ENCODE peak calls at places on chromosomes 7 and 10, in eight cellular contexts. One of them, this sample, is unnamed.

GRCh38 chr10:88557246-88557645 is 25.9 kb downstream of the RNLS start:
- DNase-seq in neural progenitor cell: no peak
- DNase-seq in fibroblast of the aortic adventitia: no peak
- DNase-seq in esophagus muscularis mucosa: no peak
- DNase-seq in AG10803: peak; percentile 2
- DNase-seq in right lobe of liver: no peak
- DNase-seq in gastrocnemius medialis: no peak
- DNase-seq in osteoblast: no peak
- DNase-seq in this sample: no peak

GRCh38 chr7:102991077-102991539 is 78.3 kb downstream of the LRRC17 start:
- DNase-seq in esophagus muscularis mucosa: no peak
- DNase-seq in right lobe of liver: no peak
- DNase-seq in AG10803: no peak
- DNase-seq in osteoblast: no peak
- DNase-seq in neural progenitor cell: no peak
- DNase-seq in fibroblast of the aortic adventitia: peak; percentile 39
- DNase-seq in gastrocnemius medialis: no peak
- DNase-seq in this sample: no peak

GRCh38 chr7:152315845-152316244 is 120.0 kb downstream of the KMT2C start:
- DNase-seq in fibroblast of the aortic adventitia: no peak
- DNase-seq in right lobe of liver: no peak
- DNase-seq in esophagus muscularis mucosa: no peak
- DNase-seq in osteoblast: peak; percentile 41
- DNase-seq in neural progenitor cell: no peak
- DNase-seq in gastrocnemius medialis: no peak
- DNase-seq in AG10803: no peak
- DNase-seq in this sample: no peak

GRCh38 chr7:21542891-21543527 is at the start of gene DNAH11:
- DNase-seq in osteoblast: peak; percentile 48
- DNase-seq in neural progenitor cell: peak; percentile 84
- DNase-seq in right lobe of liver: peak; percentile 74
- DNase-seq in AG10803: no peak
- DNase-seq in gastrocnemius medialis: no peak
- DNase-seq in fibroblast of the aortic adventitia: no peak
- DNase-seq in esophagus muscularis mucosa: no peak
- DNase-seq in this sample: peak; percentile 84

GRCh38 chr7:151374726-151375125 is 33.1 kb downstream of the NUB1 start:
- DNase-seq in neural progenitor cell: no peak
- DNase-seq in AG10803: no peak
- DNase-seq in osteoblast: peak; percentile 49
- DNase-seq in fibroblast of the aortic adventitia: no peak
- DNase-seq in right lobe of liver: no peak
- DNase-seq in esophagus muscularis mucosa: no peak
- DNase-seq in gastrocnemius medialis: no peak
- DNase-seq in this sample: no peak

GRCh38 chr7:41133700-41134099 is 569.2 kb downstream of the INHBA start:
- DNase-seq in gastrocnemius medialis: no peak
- DNase-seq in AG10803: no peak
- DNase-seq in right lobe of liver: no peak
- DNase-seq in esophagus muscularis mucosa: no peak
- DNase-seq in osteoblast: no peak
- DNase-seq in neural progenitor cell: no peak
- DNase-seq in fibroblast of the aortic adventitia: no peak
- DNase-seq in this sample: no peak

GRCh38 chr10:128210215-128211063 is 84.2 kb upstream of the MKI67 start:
- DNase-seq in neural progenitor cell: peak; percentile 60
- DNase-seq in osteoblast: peak; percentile 97
- DNase-seq in fibroblast of the aortic adventitia: peak; percentile 8
- DNase-seq in AG10803: peak; percentile 29
- DNase-seq in esophagus muscularis mucosa: no peak
- DNase-seq in right lobe of liver: peak; percentile 86
- DNase-seq in gastrocnemius medialis: peak; percentile 24
- DNase-seq in this sample: no peak

GRCh38 chr10:22803201-22803895 is 89.0 kb upstream of the PIP4K2A start:
- DNase-seq in AG10803: peak; percentile 81
- DNase-seq in neural progenitor cell: no peak
- DNase-seq in fibroblast of the aortic adventitia: peak; percentile 87
- DNase-seq in osteoblast: peak; percentile 69
- DNase-seq in right lobe of liver: no peak
- DNase-seq in esophagus muscularis mucosa: no peak
- DNase-seq in gastrocnemius medialis: no peak
- DNase-seq in this sample: no peak

GRCh38 chr7:148458263-148458662 is 132.3 kb upstream of the C7orf33 start:
- DNase-seq in fibroblast of the aortic adventitia: no peak
- DNase-seq in AG10803: no peak
- DNase-seq in gastrocnemius medialis: no peak
- DNase-seq in neural progenitor cell: no peak
- DNase-seq in right lobe of liver: no peak
- DNase-seq in osteoblast: no peak
- DNase-seq in esophagus muscularis mucosa: no peak
- DNase-seq in this sample: no peak

GRCh38 chr10:103847909-103848468 is 7.4 kb downstream of the SH3PXD2A start:
- DNase-seq in esophagus muscularis mucosa: no peak
- DNase-seq in fibroblast of the aortic adventitia: no peak
- DNase-seq in gastrocnemius medialis: no peak
- DNase-seq in neural progenitor cell: peak; percentile 46
- DNase-seq in right lobe of liver: no peak
- DNase-seq in AG10803: no peak
- DNase-seq in osteoblast: no peak
- DNase-seq in this sample: no peak

GRCh38 chr10:102523250-102524029 is 19.7 kb downstream of the SUFU start:
- DNase-seq in right lobe of liver: no peak
- DNase-seq in AG10803: peak; percentile 64
- DNase-seq in esophagus muscularis mucosa: no peak
- DNase-seq in neural progenitor cell: no peak
- DNase-seq in gastrocnemius medialis: no peak
- DNase-seq in fibroblast of the aortic adventitia: peak; percentile 92
- DNase-seq in osteoblast: peak; percentile 85
- DNase-seq in this sample: no peak

GRCh38 chr7:94436018-94436604 is 41.4 kb downstream of the COL1A2 start:
- DNase-seq in AG10803: peak; percentile 75
- DNase-seq in neural progenitor cell: peak; percentile 85
- DNase-seq in fibroblast of the aortic adventitia: peak; percentile 90
- DNase-seq in right lobe of liver: no peak
- DNase-seq in gastrocnemius medialis: peak; percentile 43
- DNase-seq in esophagus muscularis mucosa: no peak
- DNase-seq in osteoblast: peak; percentile 73
- DNase-seq in this sample: peak; percentile 89

GRCh38 chr10:86671985-86672710 is 3.8 kb downstream of the LDB3 start:
- DNase-seq in fibroblast of the aortic adventitia: no peak
- DNase-seq in osteoblast: no peak
- DNase-seq in AG10803: peak; percentile 23
- DNase-seq in neural progenitor cell: peak; percentile 42
- DNase-seq in esophagus muscularis mucosa: no peak
- DNase-seq in gastrocnemius medialis: peak; percentile 81
- DNase-seq in right lobe of liver: no peak
- DNase-seq in this sample: no peak

GRCh38 chr7:71267734-71268133 is 135.8 kb downstream of the GALNT17 start:
- DNase-seq in AG10803: no peak
- DNase-seq in fibroblast of the aortic adventitia: no peak
- DNase-seq in esophagus muscularis mucosa: no peak
- DNase-seq in osteoblast: no peak
- DNase-seq in gastrocnemius medialis: no peak
- DNase-seq in neural progenitor cell: no peak
- DNase-seq in right lobe of liver: no peak
- DNase-seq in this sample: no peak
- TF ChIP-seq CTCF in AG10803: no peak
- TF ChIP-seq CTCF in fibroblast of the aortic adventitia: no peak
- TF ChIP-seq CTCF in esophagus muscularis mucosa: no peak
- TF ChIP-seq CTCF in osteoblast: no peak
- TF ChIP-seq CTCF in gastrocnemius medialis: no peak
- TF ChIP-seq CTCF in neural progenitor cell: peak; percentile 36
- TF ChIP-seq CTCF in right lobe of liver: no peak
- TF ChIP-seq CTCF in this sample: no peak

GRCh38 chr10:119669331-119669730 is 18.2 kb downstream of the BAG3 start:
- DNase-seq in osteoblast: no peak
- DNase-seq in fibroblast of the aortic adventitia: no peak
- DNase-seq in neural progenitor cell: no peak
- DNase-seq in right lobe of liver: no peak
- DNase-seq in esophagus muscularis mucosa: no peak
- DNase-seq in gastrocnemius medialis: no peak
- DNase-seq in AG10803: no peak
- DNase-seq in this sample: no peak

GRCh38 chr10:119665901-119666708 is 14.9 kb downstream of the BAG3 start:
- DNase-seq in neural progenitor cell: no peak
- DNase-seq in right lobe of liver: no peak
- DNase-seq in AG10803: no peak
- DNase-seq in fibroblast of the aortic adventitia: no peak
- DNase-seq in esophagus muscularis mucosa: no peak
- DNase-seq in gastrocnemius medialis: peak; percentile 37
- DNase-seq in osteoblast: no peak
- DNase-seq in this sample: no peak

GRCh38 chr10:119668461-119668860 is 17.3 kb downstream of the BAG3 start:
- DNase-seq in gastrocnemius medialis: peak; percentile 91
- DNase-seq in AG10803: no peak
- DNase-seq in neural progenitor cell: no peak
- DNase-seq in osteoblast: no peak
- DNase-seq in esophagus muscularis mucosa: no peak
- DNase-seq in right lobe of liver: no peak
- DNase-seq in fibroblast of the aortic adventitia: no peak
- DNase-seq in this sample: no peak

GRCh38 chr10:119666709-119667004 is 15.5 kb downstream of the BAG3 start:
- DNase-seq in esophagus muscularis mucosa: no peak
- DNase-seq in fibroblast of the aortic adventitia: no peak
- DNase-seq in osteoblast: no peak
- DNase-seq in gastrocnemius medialis: no peak
- DNase-seq in AG10803: no peak
- DNase-seq in right lobe of liver: no peak
- DNase-seq in neural progenitor cell: no peak
- DNase-seq in this sample: no peak

GRCh38 chr10:119667562-119668328 is 16.6 kb downstream of the BAG3 start:
- DNase-seq in right lobe of liver: no peak
- DNase-seq in AG10803: peak; percentile 98
- DNase-seq in gastrocnemius medialis: peak; percentile 99
- DNase-seq in neural progenitor cell: peak; percentile 55
- DNase-seq in fibroblast of the aortic adventitia: peak; percentile 97
- DNase-seq in osteoblast: peak; percentile 99
- DNase-seq in esophagus muscularis mucosa: no peak
- DNase-seq in this sample: peak; percentile 92
- TF ChIP-seq CTCF in right lobe of liver: no peak
- TF ChIP-seq CTCF in AG10803: peak; percentile 37
- TF ChIP-seq CTCF in gastrocnemius medialis: no peak
- TF ChIP-seq CTCF in neural progenitor cell: no peak
- TF ChIP-seq CTCF in fibroblast of the aortic adventitia: peak; percentile 38
- TF ChIP-seq CTCF in osteoblast: peak; percentile 22
- TF ChIP-seq CTCF in esophagus muscularis mucosa: no peak
- TF ChIP-seq CTCF in this sample: peak; percentile 9

DNA sequence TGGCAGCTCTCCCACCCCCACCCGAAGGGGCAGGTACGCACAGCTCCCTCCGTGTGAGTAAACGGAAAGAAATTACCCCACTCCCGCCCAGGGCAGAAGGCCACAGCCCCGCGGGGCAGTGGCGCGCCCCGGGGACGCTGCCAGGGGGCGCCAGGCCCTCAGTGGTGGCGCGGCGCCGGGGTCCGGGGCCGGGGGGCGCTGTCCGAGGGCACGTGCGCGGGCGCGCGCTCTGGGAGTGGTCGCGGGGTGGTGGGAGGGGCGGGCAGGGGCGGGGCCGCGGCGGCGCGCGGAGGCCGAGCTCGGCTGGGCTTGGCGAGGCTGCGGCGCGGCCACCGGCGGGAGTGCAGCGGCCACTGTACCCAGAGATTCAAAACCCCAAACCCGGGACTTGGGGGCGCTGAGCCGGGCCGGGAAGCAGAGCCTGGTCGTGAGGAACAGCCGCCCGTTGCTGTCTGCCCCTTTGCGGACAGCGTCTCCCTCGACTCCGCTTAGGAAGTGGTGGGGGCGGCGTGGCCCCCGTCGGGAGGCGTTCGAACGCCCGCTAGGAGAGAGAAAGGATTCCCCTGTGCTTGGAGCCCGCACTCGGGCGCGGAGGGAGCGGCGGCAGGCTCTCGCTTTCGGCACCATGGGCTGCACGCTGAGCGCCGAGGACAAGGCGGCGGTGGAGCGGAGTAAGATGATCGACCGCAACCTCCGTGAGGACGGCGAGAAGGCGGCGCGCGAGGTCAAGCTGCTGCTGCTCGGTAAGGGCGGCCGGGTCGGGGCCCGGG is at the start of gene GNAI1:
- DNase-seq in right lobe of liver: peak; percentile 89
- DNase-seq in esophagus muscularis mucosa: no peak
- DNase-seq in neural progenitor cell: peak; percentile 93
- DNase-seq in gastrocnemius medialis: peak; percentile 34
- DNase-seq in AG10803: peak; percentile 86
- DNase-seq in fibroblast of the aortic adventitia: peak; percentile 87
- DNase-seq in osteoblast: peak; percentile 92
- DNase-seq in this sample: peak; percentile 95
- TF ChIP-seq CTCF in right lobe of liver: peak; percentile 27
- TF ChIP-seq CTCF in esophagus muscularis mucosa: peak; percentile 49
- TF ChIP-seq CTCF in neural progenitor cell: peak; percentile 66
- TF ChIP-seq CTCF in gastrocnemius medialis: no peak
- TF ChIP-seq CTCF in AG10803: no peak
- TF ChIP-seq CTCF in fibroblast of the aortic adventitia: peak; percentile 27
- TF ChIP-seq CTCF in osteoblast: peak; percentile 17
- TF ChIP-seq CTCF in this sample: peak; percentile 70

DNA sequence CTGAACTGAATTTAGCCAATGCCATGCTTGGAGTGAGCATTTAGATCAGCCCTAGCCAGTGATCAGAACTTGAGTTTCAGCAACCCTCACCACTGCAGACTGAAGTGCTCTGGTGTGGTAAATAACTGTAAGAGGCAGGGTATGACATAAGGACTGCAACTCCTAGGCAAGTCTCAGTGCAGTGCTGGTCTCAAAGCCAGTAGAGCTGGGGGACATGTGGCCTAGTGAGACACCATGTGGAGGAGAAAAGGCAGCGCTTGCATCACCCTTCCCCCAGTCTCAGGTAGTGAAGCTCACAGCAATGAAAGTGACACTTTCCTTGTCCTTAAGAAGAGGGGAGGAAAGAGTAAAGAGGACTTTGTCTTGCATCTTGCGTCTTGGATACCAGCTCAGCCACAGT is 386.8 kb upstream of the POT1 start:
- DNase-seq in fibroblast of the aortic adventitia: no peak
- DNase-seq in AG10803: no peak
- DNase-seq in gastrocnemius medialis: no peak
- DNase-seq in neural progenitor cell: peak; percentile 77
- DNase-seq in esophagus muscularis mucosa: no peak
- DNase-seq in right lobe of liver: no peak
- DNase-seq in osteoblast: peak; percentile 8
- DNase-seq in this sample: no peak
- TF ChIP-seq CTCF in fibroblast of the aortic adventitia: no peak
- TF ChIP-seq CTCF in AG10803: no peak
- TF ChIP-seq CTCF in gastrocnemius medialis: no peak
- TF ChIP-seq CTCF in neural progenitor cell: peak; percentile 61
- TF ChIP-seq CTCF in esophagus muscularis mucosa: no peak
- TF ChIP-seq CTCF in right lobe of liver: no peak
- TF ChIP-seq CTCF in osteoblast: no peak
- TF ChIP-seq CTCF in this sample: peak; percentile 37

DNA sequence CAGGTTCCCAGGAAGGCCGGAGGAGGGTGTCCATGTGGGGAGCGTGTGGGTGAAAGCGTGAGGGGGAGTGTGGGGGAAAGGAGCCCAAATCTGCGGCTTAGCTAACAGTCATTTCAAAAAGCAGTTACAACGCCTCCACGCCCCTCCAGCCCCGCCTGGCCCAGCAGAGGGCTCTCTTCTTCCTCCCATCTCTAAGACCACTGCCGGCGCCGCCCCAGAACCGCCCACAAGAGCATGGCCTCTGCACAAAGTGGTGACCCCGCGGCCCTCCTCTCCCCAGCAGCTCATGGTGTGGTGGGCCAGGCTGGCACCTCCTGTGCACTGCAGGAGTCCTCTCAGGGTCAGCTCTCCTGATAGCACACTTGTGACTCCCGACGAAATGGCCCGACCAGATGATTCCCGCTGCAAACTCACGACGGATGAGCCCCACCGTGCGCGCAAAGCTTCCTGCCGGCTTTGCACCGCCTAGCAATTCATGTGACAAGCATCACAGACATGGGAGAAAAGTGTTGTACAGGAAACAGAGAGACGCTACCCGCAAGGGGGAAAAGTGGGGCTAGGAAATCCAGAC is 12.4 kb upstream of the HUS1 start:
- DNase-seq in gastrocnemius medialis: peak; percentile 64
- DNase-seq in neural progenitor cell: peak; percentile 87
- DNase-seq in AG10803: peak; percentile 78
- DNase-seq in esophagus muscularis mucosa: peak; percentile 98
- DNase-seq in fibroblast of the aortic adventitia: peak; percentile 71
- DNase-seq in right lobe of liver: peak; percentile 93
- DNase-seq in osteoblast: peak; percentile 83
- DNase-seq in this sample: peak; percentile 89
- TF ChIP-seq CTCF in gastrocnemius medialis: peak; percentile 18
- TF ChIP-seq CTCF in neural progenitor cell: peak; percentile 62
- TF ChIP-seq CTCF in AG10803: peak; percentile 76
- TF ChIP-seq CTCF in esophagus muscularis mucosa: peak; percentile 60
- TF ChIP-seq CTCF in fibroblast of the aortic adventitia: peak; percentile 85
- TF ChIP-seq CTCF in right lobe of liver: peak; percentile 66
- TF ChIP-seq CTCF in osteoblast: peak; percentile 70
- TF ChIP-seq CTCF in this sample: peak; percentile 90